ENCODE peak calls at places on chromosomes 1 and 21, in nine cellular contexts. A is NB4; F is CD8-positive, alpha-beta T cell; K is CD4-positive, alpha-beta T cell; C is gastrocnemius medialis; N is nephron progenitor cell; U is activated gamma-delta T cell treated with anti-CD3 and anti-CD28 coated beads, Interleukin-2, amount 50 U/mL, for 16 hours; P is tibial nerve; I is T follicular helper cell. X is an unnamed sample.
A peak's percentile ranks its signal among the peaks of the same experiment; 100 is the strongest.

GRCh38 chr21:29309703-29310102 is 11.0 kb downstream of the BACH1 start:
- DNase-seq in A (no peak), F (no peak), K (no peak), C (no peak), N (no peak), U (no peak), P (no peak), I (no peak), X (no peak)

GRCh38 chr1:3925762-3926161 is 25.7 kb upstream of the C1orf174 start:
- DNase-seq in A (no peak), F (no peak), K (no peak), C (no peak), N (no peak), U (no peak), P (no peak), I (no peak), X (no peak)

GRCh38 chr21:17139696-17140095 is 373.1 kb upstream of the CXADR start:
- DNase-seq in A (peak; percentile 36), F (no peak), K (no peak), C (no peak), N (no peak), U (no peak), P (no peak), I (no peak), X (no peak)

GRCh38 chr1:5992814-5993552 is 758 bp upstream of the NPHP4 start:
- DNase-seq in A (no peak), F (no peak), K (no peak), C (no peak), N (no peak), U (no peak), P (no peak), I (no peak), X (no peak)

GRCh38 chr1:78491311-78492071 is 717 bp downstream of the PTGFR start:
- DNase-seq in A (no peak), F (no peak), K (no peak), C (no peak), N (peak; percentile 49), U (no peak), P (peak; percentile 41), I (no peak), X (no peak)

GRCh38 chr1:155125511-155125945 is 2.1 kb upstream of the EFNA1 start:
- DNase-seq in A (no peak), F (no peak), K (no peak), C (no peak), N (no peak), U (no peak), P (no peak), I (no peak), X (no peak)

GRCh38 chr1:182633657-182634281 is 29.6 kb upstream of the RGS16 start:
- DNase-seq in A (peak; percentile 63), F (no peak), K (no peak), C (no peak), N (peak; percentile 15), U (no peak), P (no peak), I (no peak), X (no peak)

GRCh38 chr1:67754526-67754920 is 69.5 kb downstream of the GADD45A start:
- DNase-seq in A (no peak), F (no peak), K (no peak), C (no peak), N (no peak), U (no peak), P (no peak), I (no peak), X (no peak)

GRCh38 chr1:3879787-3880428 is 20.2 kb downstream of the C1orf174 start:
- DNase-seq in A (no peak), F (no peak), K (no peak), C (no peak), N (no peak), U (no peak), P (no peak), I (no peak), X (no peak)

GRCh38 chr21:42903817-42904216 is 10.7 kb downstream of the NDUFV3 start:
- DNase-seq in A (no peak), F (no peak), K (no peak), C (no peak), N (no peak), U (no peak), P (no peak), I (no peak), X (no peak)

GRCh38 chr1:171716620-171717019 is 25.2 kb downstream of the VAMP4 start:
- DNase-seq in A (no peak), F (no peak), K (no peak), C (no peak), N (no peak), U (no peak), P (no peak), I (no peak), X (no peak)

GRCh38 chr1:113146242-113147072 is 73.5 kb downstream of the LRIG2 start:
- DNase-seq in A (peak; percentile 53), F (no peak), K (peak; percentile 5), C (no peak), N (no peak), U (no peak), P (no peak), I (no peak), X (no peak)

GRCh38 chr1:1181129-1181937 is 7.7 kb downstream of the TTLL10 start:
- DNase-seq in A (no peak), F (no peak), K (no peak), C (no peak), N (peak; percentile 9), U (no peak), P (no peak), I (no peak), X (no peak)

GRCh38 chr1:24720152-24720551 is 25.1 kb upstream of the CLIC4 start:
- DNase-seq in A (no peak), F (no peak), K (no peak), C (peak; percentile 60), N (no peak), U (no peak), P (peak; percentile 70), I (no peak), X (no peak)

GRCh38 chr1:92066321-92066720 is 8.9 kb downstream of the SETSIP start:
- DNase-seq in A (no peak), F (no peak), K (no peak), C (no peak), N (no peak), U (no peak), P (no peak), I (no peak), X (no peak)